ENCODE peak calls at places on chromosomes 2 and 18, in eight cellular contexts. D, S, U, J, P, A, R and I are unnamed samples.

GRCh38 chr18:35513181-35513932 is 15.6 kb upstream of the INO80C start:
- DNase-seq in A (peak), J (peak), U (no peak), S (no peak), P (no peak), D (no peak), R (no peak), I (no peak)

GRCh38 chr2:235658371-235659174 is 164.7 kb downstream of the AGAP1 start:
- DNase-seq in A (no peak), J (peak), R (no peak), D (no peak), S (no peak), P (no peak), U (no peak), I (peak)

GRCh38 chr2:225041210-225041870 is 928 bp downstream of the DOCK10 start:
- DNase-seq in J (peak), S (peak), P (no peak), R (no peak), A (peak), D (peak), U (peak), I (peak)

GRCh38 chr2:74181739-74182138 is 3.1 kb upstream of the MOB1A start:
- DNase-seq in U (no peak), J (no peak), D (no peak), R (peak), P (peak), S (no peak), A (no peak), I (peak)

GRCh38 chr18:69216390-69216789 is 184.3 kb upstream of the DOK6 start:
- DNase-seq in U (no peak), J (no peak), A (no peak), D (no peak), S (no peak), P (peak), R (no peak), I (no peak)

GRCh38 chr2:105385703-105386540 is 12.9 kb downstream of the FHL2 start:
- DNase-seq in U (no peak), A (no peak), P (no peak), S (no peak), R (no peak), D (no peak), J (no peak), I (no peak)

GRCh38 chr2:38093503-38093902 is 17.6 kb upstream of the CYP1B1 start:
- DNase-seq in J (no peak), A (no peak), R (no peak), D (no peak), U (no peak), P (no peak), S (no peak), I (no peak)

GRCh38 chr2:25642298-25642697 is 31.1 kb downstream of the DTNB start:
- DNase-seq in P (no peak), R (no peak), J (no peak), A (no peak), D (no peak), U (no peak), S (no peak), I (no peak)

GRCh38 chr18:40058811-40059570 is 1896.0 kb upstream of the PIK3C3 start:
- DNase-seq in U (no peak), R (no peak), J (no peak), S (no peak), P (no peak), D (no peak), A (no peak), I (no peak)

GRCh38 chr2:58571181-58571852 is 330.2 kb upstream of the FANCL start:
- DNase-seq in A (peak), U (no peak), R (peak), P (peak), J (peak), D (peak), S (no peak), I (peak)

GRCh38 chr18:75977069-75977468 is 518.0 kb downstream of the ZNF516 start:
- DNase-seq in P (no peak), R (no peak), A (no peak), U (no peak), J (no peak), S (no peak), D (no peak), I (no peak)

GRCh38 chr2:239813261-239814135 is 211.6 kb downstream of the NDUFA10 start:
- DNase-seq in J (no peak), U (no peak), S (no peak), A (no peak), D (no peak), R (no peak), P (no peak), I (no peak)

GRCh38 chr2:143616452-143616851 is 487.2 kb downstream of the ARHGAP15 start:
- DNase-seq in A (no peak), P (no peak), U (no peak), R (no peak), D (no peak), J (no peak), S (no peak), I (no peak)

GRCh38 chr2:33298233-33298632 is 178.2 kb upstream of the RASGRP3 start:
- DNase-seq in D (no peak), J (no peak), S (no peak), R (peak), P (no peak), A (no peak), U (no peak), I (no peak)

GRCh38 chr2:75055820-75056675 is 97.6 kb downstream of the POLE4 start:
- DNase-seq in U (no peak), A (no peak), D (no peak), J (no peak), S (no peak), P (peak), R (no peak), I (no peak)

GRCh38 chr18:14949800-14950415 is 201.9 kb downstream of the ANKRD30B start:
- DNase-seq in P (no peak), U (no peak), S (no peak), D (no peak), R (no peak), A (peak), J (no peak), I (no peak)

GRCh38 chr2:238728322-238729260 is 119.3 kb upstream of the TWIST2 start:
- DNase-seq in R (no peak), J (no peak), S (no peak), U (no peak), P (no peak), A (no peak), D (no peak), I (no peak)

GRCh38 chr2:204437334-204437733 is 107.9 kb upstream of the PARD3B start:
- DNase-seq in U (no peak), R (no peak), D (no peak), S (no peak), J (no peak), P (peak), A (no peak), I (peak)

GRCh38 chr2:64485302-64485701 is 31.3 kb downstream of the LGALSL start:
- DNase-seq in S (no peak), U (no peak), A (no peak), P (no peak), J (no peak), D (no peak), R (no peak), I (no peak)

GRCh38 chr2:160033732-160034392 is 28.6 kb downstream of the PLA2R1 start:
- DNase-seq in J (no peak), D (no peak), P (no peak), A (no peak), S (no peak), R (no peak), U (no peak), I (no peak)

GRCh38 chr2:61021228-61021660 is 3.2 kb upstream of the PUS10 start:
- DNase-seq in S (no peak), J (no peak), R (no peak), D (no peak), U (no peak), P (no peak), A (no peak), I (no peak)

GRCh38 chr2:239675856-239676715 is 275.3 kb upstream of the HDAC4 start:
- DNase-seq in S (no peak), D (no peak), R (no peak), J (no peak), U (no peak), P (no peak), A (no peak), I (no peak)

GRCh38 chr2:72561621-72562318 is 264.1 kb downstream of the EXOC6B start:
- DNase-seq in J (no peak), D (no peak), P (no peak), U (no peak), A (peak), R (no peak), S (no peak), I (no peak)

GRCh38 chr2:61470122-61470951 is 550 bp downstream of the USP34 start:
- DNase-seq in D (peak), J (peak), U (peak), A (peak), R (peak), S (peak), P (peak), I (peak)

GRCh38 chr18:68121308-68121707 is 593.6 kb downstream of the TMX3 start:
- DNase-seq in D (no peak), A (no peak), J (no peak), P (no peak), R (no peak), U (no peak), S (no peak), I (no peak)